ENCODE peak calls at places on chromosomes 2 and 18, in seven cellular contexts. O is fibroblast of the aortic adventitia; A is NB4; E is progenitor cell of endocrine pancreas; Q is CD4-positive, alpha-beta T cell; B is suprapubic skin; G is Calu3. U is an unnamed sample.

GRCh38 chr2:71974846-71975245 is 172.8 kb downstream of the CYP26B1 start:
- DNase-seq in Q (no peak), G (no peak), B (no peak), A (no peak), O (no peak), E (no peak), U (no peak)

GRCh38 chr2:118634876-118635275 is 212.6 kb downstream of the EN1 start:
- DNase-seq in G (no peak), B (no peak), O (no peak), Q (no peak), A (no peak), E (no peak), U (no peak)

GRCh38 chr18:23405626-23406025 is 47.5 kb upstream of the RIOK3 start:
- DNase-seq in B (no peak), E (no peak), A (no peak), Q (no peak), O (no peak), G (no peak), U (no peak)

GRCh38 chr2:46971914-46972313 is 56.3 kb upstream of the MCFD2 start:
- DNase-seq in A (no peak), G (no peak), E (no peak), Q (no peak), O (peak), B (no peak), U (no peak)

GRCh38 chr2:118046628-118047210 is 32.8 kb upstream of the CCDC93 start:
- DNase-seq in G (no peak), A (peak), E (no peak), Q (no peak), O (peak), B (no peak), U (no peak)

GRCh38 chr2:28054916-28055315 is 164.4 kb downstream of the BABAM2 start:
- DNase-seq in A (no peak), B (no peak), G (no peak), Q (no peak), E (no peak), O (no peak), U (no peak)

GRCh38 chr2:100422320-100422719 is 4.9 kb upstream of the CHST10 start:
- DNase-seq in G (peak), B (no peak), A (peak), E (no peak), Q (no peak), O (peak), U (no peak)

GRCh38 chr2:139142252-139142651 is 362.1 kb upstream of the NXPH2 start:
- DNase-seq in O (peak), B (no peak), G (peak), Q (no peak), E (no peak), A (peak), U (no peak)

GRCh38 chr2:57802243-57802642 is 244.4 kb upstream of the VRK2 start:
- DNase-seq in O (no peak), Q (no peak), B (no peak), A (no peak), E (no peak), G (no peak), U (no peak)

GRCh38 chr18:7980136-7980535 is 413.0 kb downstream of the PTPRM start:
- DNase-seq in Q (no peak), B (no peak), G (peak), E (no peak), A (peak), O (no peak), U (peak)

GRCh38 chr18:37864122-37864521 is 298.5 kb upstream of the CELF4 start:
- DNase-seq in B (no peak), Q (no peak), E (no peak), A (no peak), O (no peak), G (no peak), U (no peak)

GRCh38 chr2:188766086-188766856 is 207.9 kb upstream of the COL3A1 start:
- DNase-seq in O (peak), G (no peak), B (no peak), A (no peak), Q (no peak), E (no peak), U (no peak)

GRCh38 chr18:80254971-80255500 is 7.7 kb upstream of the PARD6G start:
- DNase-seq in G (no peak), Q (no peak), O (no peak), B (no peak), A (no peak), E (no peak), U (no peak)

GRCh38 chr2:149161481-149162225 is 123.2 kb downstream of the LYPD6B start:
- DNase-seq in B (no peak), Q (no peak), A (peak), G (no peak), E (no peak), O (no peak), U (no peak)

GRCh38 chr2:109129356-109129920 is 433 bp downstream of the SH3RF3 start:
- DNase-seq in O (peak), B (no peak), A (peak), Q (peak), G (no peak), E (no peak), U (peak)

GRCh38 chr2:72182547-72183460 is 35.1 kb upstream of the CYP26B1 start:
- DNase-seq in O (peak), E (no peak), B (no peak), G (no peak), Q (no peak), A (no peak), U (no peak)

GRCh38 chr2:210195066-210195852 is 24.1 kb upstream of the KANSL1L start:
- DNase-seq in Q (no peak), E (no peak), G (no peak), O (peak), A (peak), B (no peak), U (no peak)

GRCh38 chr2:84882775-84883550 is 2.1 kb upstream of the TRABD2A start:
- DNase-seq in A (no peak), B (no peak), E (no peak), Q (no peak), G (no peak), O (no peak), U (no peak)

GRCh38 chr2:102045697-102046096 is 53.9 kb downstream of the IL1R2 start:
- DNase-seq in O (no peak), E (no peak), B (no peak), Q (no peak), A (no peak), G (no peak), U (no peak)

GRCh38 chr18:80076379-80076778 is 32.7 kb upstream of the ADNP2 start:
- DNase-seq in G (no peak), Q (no peak), O (no peak), B (no peak), A (no peak), E (no peak), U (no peak)

GRCh38 chr2:31535753-31536152 is 45.0 kb downstream of the SRD5A2 start:
- DNase-seq in G (no peak), A (no peak), O (no peak), Q (no peak), B (no peak), E (no peak), U (no peak)

GRCh38 chr2:38057651-38058410 is 18.1 kb downstream of the CYP1B1 start:
- DNase-seq in E (no peak), B (no peak), Q (no peak), G (peak), O (no peak), A (no peak), U (no peak)

GRCh38 chr2:223055836-223056235 is 3.8 kb downstream of the KCNE4 start:
- DNase-seq in A (no peak), E (no peak), B (no peak), O (peak), Q (no peak), G (no peak), U (no peak)

GRCh38 chr2:52178845-52179244 is 1146.9 kb upstream of the NRXN1 start:
- DNase-seq in Q (no peak), B (no peak), E (no peak), O (no peak), A (no peak), G (no peak), U (no peak)

GRCh38 chr2:98175811-98176210 is 88.8 kb downstream of the VWA3B start:
- DNase-seq in B (no peak), Q (no peak), G (no peak), A (peak), E (no peak), O (no peak), U (peak)

GRCh38 chr2:98751748-98752147 is 20.8 kb upstream of the MGAT4A start:
- DNase-seq in O (no peak), A (no peak), B (no peak), Q (no peak), G (no peak), E (no peak), U (no peak)

GRCh38 chr18:50072146-50072545 is 122.8 kb downstream of the MYO5B start:
- DNase-seq in E (no peak), B (no peak), G (no peak), O (no peak), Q (no peak), A (no peak), U (no peak)

GRCh38 chr2:163205696-163206267 is 367.2 kb upstream of the KCNH7 start:
- DNase-seq in G (no peak), A (no peak), B (no peak), Q (no peak), E (no peak), O (no peak), U (no peak)

GRCh38 chr2:182952741-182953450 is 85.4 kb downstream of the NCKAP1 start:
- DNase-seq in B (no peak), Q (no peak), G (no peak), E (no peak), O (peak), A (no peak), U (no peak)

GRCh38 chr2:68727698-68728375 is 6.8 kb upstream of the ARHGAP25 start:
- DNase-seq in A (no peak), G (no peak), B (no peak), Q (no peak), O (no peak), E (no peak), U (no peak)

GRCh38 chr2:48105848-48106247 is 199.6 kb upstream of the FBXO11 start:
- DNase-seq in B (no peak), O (no peak), Q (no peak), A (no peak), E (no peak), G (no peak), U (no peak)

GRCh38 chr2:48108455-48108854 is 202.2 kb upstream of the FBXO11 start:
- DNase-seq in E (no peak), B (no peak), Q (no peak), O (no peak), A (no peak), G (no peak), U (no peak)

GRCh38 chr2:48104418-48104817 is 198.1 kb upstream of the FBXO11 start:
- DNase-seq in A (no peak), E (no peak), Q (no peak), B (no peak), G (no peak), O (no peak), U (no peak)

GRCh38 chr2:48109491-48110204 is 203.3 kb upstream of the FBXO11 start:
- DNase-seq in O (no peak), A (peak), E (no peak), Q (no peak), B (no peak), G (no peak), U (no peak)

DNA sequence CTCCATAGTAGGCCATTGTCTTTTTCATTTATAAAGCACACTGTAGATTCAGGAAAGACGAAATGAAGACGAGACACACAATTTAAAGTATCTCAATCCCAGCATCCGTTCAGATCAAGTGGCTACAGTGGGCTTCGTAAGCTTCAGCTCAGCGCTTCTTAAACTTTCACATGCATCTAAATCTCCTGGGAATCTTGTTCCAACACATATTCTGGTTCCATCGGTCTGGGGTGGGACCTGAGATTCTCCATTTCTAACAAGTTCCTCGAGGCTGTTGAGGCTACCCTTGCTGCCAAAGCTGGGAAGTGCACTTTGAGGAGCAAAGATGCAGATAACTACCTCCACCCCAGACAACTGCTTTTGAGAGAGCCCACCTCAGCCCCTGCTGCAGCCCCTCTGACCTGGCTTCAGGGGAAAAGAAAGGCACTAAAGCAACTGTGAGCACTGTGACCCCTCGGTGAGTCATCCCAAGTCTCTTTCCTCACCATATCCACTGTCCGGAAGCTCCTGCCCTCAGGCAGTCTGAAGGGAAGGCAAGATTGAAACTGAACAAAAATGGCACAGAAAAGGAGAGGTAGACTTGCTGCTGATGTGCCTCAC is 201.1 kb upstream of the FBXO11 start:
- DNase-seq in E (no peak), O (peak), B (no peak), G (peak), Q (no peak), A (peak), U (no peak)
- TF ChIP-seq CTCF in E (no peak), O (peak), B (no peak), G (no peak), Q (no peak), A (no peak), U (no peak)

GRCh38 chr2:157644776-157645175 is 16.1 kb upstream of the ACVR1C start:
- DNase-seq in A (no peak), Q (no peak), O (no peak), B (no peak), E (no peak), G (no peak), U (no peak)
- TF ChIP-seq CTCF in A (no peak), Q (no peak), O (no peak), B (no peak), E (no peak), G (no peak), U (no peak)

GRCh38 chr2:151695778-151696177 is 38.5 kb downstream of the NEB start:
- DNase-seq in A (no peak), G (no peak), O (no peak), B (no peak), Q (no peak), E (no peak), U (no peak)
- TF ChIP-seq CTCF in A (no peak), G (no peak), O (no peak), B (no peak), Q (no peak), E (no peak), U (no peak)

GRCh38 chr2:16625759-16626158 is 39.9 kb downstream of the CYRIA start:
- DNase-seq in O (no peak), A (no peak), Q (no peak), E (no peak), G (no peak), B (no peak), U (no peak)

GRCh38 chr2:16624419-16624745 is 41.3 kb downstream of the CYRIA start:
- DNase-seq in A (no peak), O (no peak), B (no peak), Q (no peak), G (no peak), E (no peak), U (no peak)

GRCh38 chr2:16623564-16624418 is 41.8 kb downstream of the CYRIA start:
- DNase-seq in E (no peak), G (no peak), A (no peak), Q (no peak), O (no peak), B (no peak), U (no peak)

GRCh38 chr2:16626497-16626896 is 39.1 kb downstream of the CYRIA start:
- DNase-seq in A (peak), E (no peak), Q (no peak), O (no peak), G (no peak), B (no peak), U (no peak)

GRCh38 chr2:16625201-16625729 is 40.4 kb downstream of the CYRIA start:
- DNase-seq in O (no peak), Q (no peak), A (peak), E (no peak), B (no peak), G (no peak), U (no peak)
- TF ChIP-seq CTCF in O (no peak), Q (no peak), A (no peak), E (no peak), B (no peak), G (no peak), U (no peak)

DNA sequence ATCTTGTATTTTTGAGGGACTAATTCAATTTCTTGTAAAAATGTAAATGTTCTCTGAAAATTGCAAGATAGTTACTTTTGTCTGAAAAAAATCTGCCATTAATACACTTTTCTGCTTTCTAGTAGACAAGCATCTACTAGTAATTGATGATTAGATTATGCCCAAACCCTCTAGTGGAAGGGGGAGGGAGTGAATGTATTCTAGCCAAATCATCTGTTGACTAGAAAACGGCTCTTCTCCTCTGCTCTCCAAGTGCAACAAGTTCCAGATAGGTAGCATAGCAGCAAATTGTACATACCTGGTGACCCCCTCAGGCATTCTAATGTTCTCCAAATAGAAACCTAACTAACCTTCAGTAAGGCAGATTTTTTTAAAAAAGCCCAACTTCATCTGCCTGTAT is 58.6 kb downstream of the RELCH start:
- DNase-seq in G (no peak), Q (no peak), E (no peak), A (no peak), B (no peak), O (no peak), U (no peak)
- TF ChIP-seq CTCF in G (no peak), Q (no peak), E (peak), A (no peak), B (no peak), O (no peak), U (no peak)

GRCh38 chr2:221572180-221572820 is at the start of gene EPHA4:
- DNase-seq in E (peak), B (peak), Q (peak), O (peak), A (no peak), G (peak), U (peak)
- TF ChIP-seq CTCF in E (peak), B (peak), Q (no peak), O (peak), A (no peak), G (peak), U (no peak)